ENCODE peak calls at places on chromosomes 7 and 10, in four cellular contexts. M is HepG2, L is K562, U is H1. H is an unnamed sample.

GRCh38 chr10:36606234-36606839 is 519.1 kb upstream of the ANKRD30A start:
- DNase-seq in L (no peak), M (no peak), U (no peak), H (no peak)

GRCh38 chr10:5523796-5524574 is 776 bp upstream of the CALML3 start:
- DNase-seq in L (no peak), U (no peak), M (no peak), H (no peak)

GRCh38 chr7:116617878-116618277 is 54.1 kb upstream of the MET start:
- DNase-seq in U (no peak), L (no peak), M (no peak), H (no peak)

GRCh38 chr10:24886281-24886680 is 66.1 kb downstream of the PRTFDC1 start:
- DNase-seq in M (no peak), L (no peak), U (no peak), H (no peak)

GRCh38 chr10:43340101-43340500 is 31.3 kb upstream of the FXYD4 start:
- DNase-seq in M (no peak), L (no peak), U (no peak), H (no peak)

GRCh38 chr7:107025449-107026103 is 18.9 kb upstream of the PRKAR2B start:
- DNase-seq in L (peak), M (no peak), U (no peak), H (no peak)

GRCh38 chr10:24929056-24929544 is 23.3 kb downstream of the PRTFDC1 start:
- DNase-seq in L (no peak), U (no peak), M (no peak), H (no peak)

GRCh38 chr10:18404530-18404929 is 246.9 kb downstream of the NSUN6 start:
- DNase-seq in M (no peak), U (no peak), L (no peak), H (no peak)

GRCh38 chr10:34904191-34904590 is 89.1 kb upstream of the PARD3 start:
- DNase-seq in M (no peak), L (no peak), U (no peak), H (no peak)

GRCh38 chr7:27183682-27184341 is 1.2 kb downstream of the HOXA11 start:
- DNase-seq in U (peak), M (no peak), L (no peak), H (no peak)

GRCh38 chr7:92058040-92058439 is 76.2 kb downstream of the CYP51A1 start:
- DNase-seq in U (no peak), M (no peak), L (no peak), H (no peak)

GRCh38 chr7:138981332-138982203 is at the start of gene KIAA1549:
- DNase-seq in U (peak), L (peak), M (peak), H (peak)

GRCh38 chr10:66180651-66181318 is 745.1 kb upstream of the LRRTM3 start:
- DNase-seq in U (no peak), M (peak), L (peak), H (peak)

GRCh38 chr7:5139998-5140397 is 50.0 kb upstream of the WIPI2 start:
- DNase-seq in U (peak), L (no peak), M (peak), H (no peak)

GRCh38 chr10:60944159-60944909 is at the start of gene RHOBTB1:
- DNase-seq in M (peak), L (peak), U (peak), H (peak)

GRCh38 chr7:100087055-100087750 is 1.6 kb upstream of the COPS6 start:
- DNase-seq in U (no peak), M (no peak), L (no peak), H (no peak)

GRCh38 chr7:71363627-71364026 is 231.7 kb downstream of the GALNT17 start:
- DNase-seq in L (no peak), U (no peak), M (no peak), H (no peak)

DNA sequence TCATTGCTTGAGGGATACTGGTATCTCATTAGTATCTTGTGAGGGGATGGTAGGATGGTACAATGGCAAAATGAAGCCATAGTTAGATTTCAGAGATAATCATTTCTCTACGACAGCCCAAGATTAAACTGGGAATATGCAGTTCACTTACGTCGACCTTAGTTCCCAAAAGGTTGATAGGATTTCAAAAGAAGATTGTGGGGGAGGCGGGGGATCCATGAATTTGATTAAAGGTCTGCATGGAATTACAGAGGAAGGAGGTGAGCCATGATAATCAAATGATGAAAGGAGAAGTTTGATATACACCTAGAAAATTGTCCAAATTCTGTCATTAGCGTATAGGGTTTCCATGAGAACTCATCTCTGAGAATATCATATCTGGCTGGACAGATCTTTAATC is 206.6 kb downstream of the CELF2 start:
- DNase-seq in U (no peak), L (no peak), M (no peak), H (no peak)
- TF ChIP-seq TAF1 in U (no peak), L (no peak), M (no peak), H (no peak)

GRCh38 chr7:54653905-54654304 is 105.1 kb downstream of the SEC61G start:
- DNase-seq in U (no peak), L (no peak), M (no peak), H (no peak)
- TF ChIP-seq POLR2AphosphoS5 in U (no peak), L (no peak), M (no peak), H (no peak)

DNA sequence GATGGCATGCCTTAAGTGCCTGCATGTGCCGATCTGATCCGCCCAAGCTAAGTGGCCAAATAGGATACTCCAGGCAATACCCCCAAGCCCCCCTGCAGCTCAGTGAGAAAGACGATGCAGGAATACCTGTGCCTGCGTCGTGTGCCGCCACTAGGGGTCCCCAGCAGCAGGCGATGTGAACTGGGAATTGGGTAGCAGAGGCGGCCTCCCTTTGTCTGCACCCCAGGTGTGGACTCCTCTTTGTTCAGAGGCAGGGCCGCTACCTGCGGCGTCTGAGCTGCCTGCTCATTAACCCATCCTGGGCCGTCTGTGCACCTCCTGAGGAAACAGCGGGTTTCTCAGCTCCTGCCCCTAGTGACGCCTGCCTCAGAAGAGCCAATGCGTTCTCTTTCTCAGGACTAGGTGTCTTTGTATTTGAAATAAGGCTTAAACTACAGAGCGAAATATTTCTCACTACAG is 4.8 kb upstream of the CHN2 start:
- DNase-seq in L (peak), U (peak), M (peak), H (peak)
- TF ChIP-seq TAF1 in L (no peak), U (peak), M (no peak), H (no peak)

GRCh38 chr10:8065651-8066050 is 11.2 kb downstream of the GATA3 start:
- DNase-seq in L (no peak), M (no peak), U (no peak), H (no peak)

GRCh38 chr10:8061274-8062211 is 7.1 kb downstream of the GATA3 start:
- DNase-seq in M (no peak), L (no peak), U (no peak), H (no peak)

GRCh38 chr10:8064436-8064835 is 9.9 kb downstream of the GATA3 start:
- DNase-seq in M (no peak), L (no peak), U (no peak), H (no peak)

GRCh38 chr10:8063935-8064334 is 9.4 kb downstream of the GATA3 start:
- DNase-seq in M (no peak), L (no peak), U (no peak), H (no peak)

DNA sequence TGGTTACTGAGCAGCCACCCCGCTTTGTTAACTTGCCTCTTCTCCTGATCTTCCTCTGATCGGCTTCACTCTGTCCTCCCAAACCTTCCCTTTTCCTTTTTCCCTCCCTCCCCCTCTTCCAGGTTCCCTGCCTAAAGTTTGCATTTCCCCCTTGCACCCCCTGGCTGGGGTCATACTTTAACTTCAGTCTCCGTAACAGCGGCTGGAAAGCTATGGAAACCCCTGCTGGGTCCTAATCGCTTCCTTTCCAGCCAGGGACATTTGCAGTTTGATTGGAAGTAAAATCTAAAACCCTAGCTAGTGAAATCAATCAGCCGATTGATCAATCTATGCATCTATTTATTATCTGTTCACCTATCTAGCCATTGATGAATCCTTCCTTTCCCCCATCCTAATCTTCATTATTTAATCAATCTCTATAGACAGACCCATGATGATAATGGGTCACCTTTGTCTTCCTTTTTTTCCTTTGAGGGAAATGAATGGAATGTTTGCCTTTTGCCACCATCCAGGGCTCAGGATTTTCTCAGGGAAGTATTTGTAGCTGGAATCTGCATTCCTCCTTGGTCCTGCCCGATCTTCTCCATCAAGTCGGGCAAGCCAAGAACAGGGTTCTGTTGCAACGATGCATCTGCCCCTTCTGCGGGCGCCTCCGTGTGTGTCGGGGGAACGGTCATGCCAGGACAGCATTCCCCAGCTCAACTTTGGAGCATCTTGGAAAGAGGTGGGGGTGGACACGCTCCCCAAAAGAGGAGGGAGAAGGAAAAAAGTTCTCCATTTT is 8.8 kb downstream of the GATA3 start:
- DNase-seq in M (no peak), L (no peak), U (no peak), H (no peak)
- TF ChIP-seq POLR2AphosphoS5 in M (no peak), L (no peak), U (no peak), H (no peak)

DNA sequence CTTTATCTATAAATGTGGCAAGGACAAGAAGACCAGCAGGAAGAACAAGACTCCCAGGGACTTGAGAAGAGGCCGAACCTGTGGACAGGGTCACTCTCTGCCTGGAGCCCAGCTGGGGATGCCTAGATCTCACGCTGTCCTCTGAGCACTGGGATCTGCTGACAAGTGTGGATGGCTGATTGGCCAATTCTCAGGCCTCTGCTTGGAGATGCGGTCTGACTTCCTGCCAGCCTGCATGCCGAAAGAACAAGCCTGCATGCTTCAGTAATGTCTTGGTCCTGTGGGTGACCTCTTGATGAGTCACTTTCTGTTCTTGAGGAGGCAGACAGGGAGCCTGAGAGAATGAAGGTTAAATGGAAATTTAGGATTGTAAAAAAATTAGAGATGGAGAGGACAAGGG is 84.7 kb downstream of the TMEM178B start:
- DNase-seq in U (no peak), L (no peak), M (no peak), H (no peak)
- TF ChIP-seq TAF1 in U (no peak), L (no peak), M (no peak), H (no peak)

DNA sequence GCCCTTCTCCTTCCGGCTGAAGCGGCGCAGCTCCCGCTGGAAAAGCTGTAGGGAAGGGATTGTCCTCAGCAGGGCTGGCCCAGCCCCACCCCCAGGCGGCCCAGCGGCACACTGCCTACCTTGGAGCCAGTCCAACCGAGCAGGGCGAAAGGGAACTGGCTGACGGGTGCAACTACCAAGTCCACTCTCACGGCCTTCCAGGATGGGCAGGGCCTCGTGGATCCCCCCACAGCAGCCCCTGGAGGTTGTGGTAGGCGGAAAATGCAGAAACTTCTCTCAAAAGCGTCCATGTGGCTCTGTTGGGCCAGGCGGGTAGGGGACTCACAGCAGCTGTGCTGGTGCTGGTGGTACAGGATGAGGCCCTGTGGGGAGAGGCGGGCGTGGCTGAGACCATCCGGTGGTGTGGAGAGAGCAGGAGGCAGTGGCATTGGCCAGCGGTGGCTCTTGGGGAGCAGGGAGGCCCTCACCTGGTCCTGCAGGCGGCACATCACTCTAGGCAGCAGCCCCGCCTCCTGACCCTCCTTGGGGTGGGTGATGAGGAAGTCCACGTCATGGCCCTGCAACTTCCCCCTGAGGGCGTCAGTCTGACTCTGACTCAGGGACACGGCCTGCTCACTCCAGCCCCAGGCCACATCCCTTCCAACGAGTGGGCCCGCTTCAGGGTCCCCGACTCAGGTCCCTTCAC is 8.4 kb upstream of the PGAM2 start:
- DNase-seq in U (no peak), M (no peak), L (no peak), H (peak)
- TF ChIP-seq POLR2AphosphoS5 in U (no peak), M (no peak), L (no peak), H (peak)

GRCh38 chr7:122884186-122884585 is 2.1 kb downstream of the CADPS2 start:
- DNase-seq in M (no peak), L (no peak), U (no peak), H (no peak)

GRCh38 chr7:122887198-122887597 is 938 bp upstream of the CADPS2 start:
- DNase-seq in M (peak), U (no peak), L (no peak), H (no peak)

GRCh38 chr7:122886357-122887081 is at the start of gene CADPS2:
- DNase-seq in M (peak), U (peak), L (peak), H (peak)

GRCh38 chr7:122887848-122888247 is 1.6 kb upstream of the CADPS2 start:
- DNase-seq in L (no peak), U (no peak), M (no peak), H (no peak)

GRCh38 chr7:122885583-122886356 is 490 bp downstream of the CADPS2 start:
- DNase-seq in M (peak), L (peak), U (peak), H (peak)
- TF ChIP-seq TAF1 in M (no peak), L (no peak), U (peak), H (no peak)

GRCh38 chr7:38448076-38448475 is 174.6 kb upstream of the TARP start:
- DNase-seq in M (no peak), L (no peak), U (no peak), H (no peak)
- TF ChIP-seq POLR2AphosphoS5 in M (no peak), L (no peak), U (no peak), H (no peak)

DNA sequence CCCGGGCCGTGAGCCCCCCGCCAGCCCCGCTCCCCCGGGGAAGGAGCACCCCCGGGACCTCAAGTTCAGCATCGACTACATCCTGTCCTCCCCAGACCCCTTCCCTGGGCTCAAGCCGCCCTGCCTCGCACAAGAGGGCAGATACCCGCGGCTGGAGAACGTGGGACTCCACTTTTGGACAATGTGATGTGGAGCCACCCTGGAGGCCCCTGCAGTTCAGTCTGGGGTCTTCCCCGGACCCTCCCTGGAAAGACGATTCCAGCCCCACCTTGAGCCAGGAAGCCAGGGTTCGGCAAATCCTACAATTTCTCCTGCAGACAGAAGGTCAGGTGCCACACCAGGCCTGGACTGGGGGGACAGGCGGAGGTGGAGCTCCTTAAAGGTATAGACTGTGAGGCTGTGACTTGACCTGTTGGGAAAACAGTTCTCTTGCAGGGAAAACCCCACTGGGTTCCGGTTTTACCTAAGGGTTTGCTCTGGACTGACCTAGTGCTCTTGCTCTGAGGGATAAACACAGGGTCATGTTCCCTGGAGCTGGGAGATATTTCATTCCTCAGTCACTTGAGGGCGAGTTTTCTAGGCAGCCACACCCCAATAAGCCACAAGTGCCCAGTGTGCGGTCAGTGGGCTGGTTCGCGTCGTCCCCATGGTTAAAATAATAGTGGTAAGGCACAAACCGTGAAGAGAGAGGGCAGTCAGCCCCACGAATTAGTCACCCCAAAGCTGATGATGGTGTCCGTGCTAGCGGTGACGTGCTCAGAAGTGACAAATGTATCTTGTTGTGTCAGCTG is 1.5 kb downstream of the FOXL3 start:
- DNase-seq in M (no peak), U (no peak), L (no peak), H (no peak)
- TF ChIP-seq TAF1 in M (no peak), U (no peak), L (no peak), H (no peak)

DNA sequence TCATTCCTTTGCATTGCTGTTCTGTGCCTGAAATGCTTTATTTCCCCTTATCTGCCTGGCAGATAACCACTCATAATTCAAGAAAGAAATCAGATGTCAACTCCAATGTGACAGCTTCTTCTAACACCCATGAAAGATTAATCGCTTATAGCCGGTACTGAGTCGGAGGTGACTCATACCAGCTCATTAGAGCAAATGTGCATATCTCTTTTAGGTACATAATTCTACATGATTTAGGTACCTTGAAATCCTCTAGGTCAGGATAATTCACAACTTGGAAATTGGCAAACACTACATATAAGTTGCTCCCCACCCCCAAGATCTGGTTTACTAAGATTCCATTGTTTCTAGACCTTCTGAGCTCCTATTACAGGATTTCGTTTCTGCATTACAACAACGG is 554.4 kb upstream of the SORCS1 start:
- DNase-seq in U (no peak), L (no peak), M (no peak), H (no peak)
- TF ChIP-seq POLR2AphosphoS5 in U (no peak), L (no peak), M (no peak), H (no peak)